ENCODE peak calls at places on chromosomes 6 and 20, in ten cellular contexts. One of them, this sample, is unnamed.

GRCh38 chr6:140320081-140320798 is 945.8 kb upstream of the CITED2 start:
- DNase-seq in right atrium auricular region: no peak
- DNase-seq in GM06990: peak; percentile 4
- DNase-seq in upper lobe of right lung: no peak
- DNase-seq in RWPE2: no peak
- DNase-seq in AG04450: peak; percentile 4
- DNase-seq in epithelial cell of esophagus: no peak
- DNase-seq in GM12865: no peak
- DNase-seq in esophagus squamous epithelium: no peak
- DNase-seq in uterus: no peak
- DNase-seq in this sample: no peak

GRCh38 chr6:2745246-2745645 is 5.5 kb downstream of the MYLK4 start:
- DNase-seq in AG04450: no peak
- DNase-seq in upper lobe of right lung: no peak
- DNase-seq in GM06990: no peak
- DNase-seq in GM12865: no peak
- DNase-seq in uterus: no peak
- DNase-seq in right atrium auricular region: no peak
- DNase-seq in RWPE2: no peak
- DNase-seq in esophagus squamous epithelium: no peak
- DNase-seq in epithelial cell of esophagus: no peak
- DNase-seq in this sample: no peak

GRCh38 chr20:32820000-32820697 is 395 bp downstream of the MAPRE1 start:
- DNase-seq in uterus: peak; percentile 74
- DNase-seq in GM06990: peak; percentile 87
- DNase-seq in upper lobe of right lung: peak; percentile 88
- DNase-seq in epithelial cell of esophagus: peak; percentile 45
- DNase-seq in right atrium auricular region: no peak
- DNase-seq in esophagus squamous epithelium: peak; percentile 31
- DNase-seq in GM12865: peak; percentile 84
- DNase-seq in AG04450: no peak
- DNase-seq in RWPE2: peak; percentile 87
- DNase-seq in this sample: peak; percentile 74

GRCh38 chr6:121849477-121849876 is 414.0 kb downstream of the GJA1 start:
- DNase-seq in GM06990: no peak
- DNase-seq in upper lobe of right lung: no peak
- DNase-seq in epithelial cell of esophagus: peak; percentile 71
- DNase-seq in AG04450: peak; percentile 44
- DNase-seq in GM12865: peak; percentile 60
- DNase-seq in esophagus squamous epithelium: no peak
- DNase-seq in RWPE2: no peak
- DNase-seq in uterus: peak; percentile 42
- DNase-seq in right atrium auricular region: peak; percentile 72
- DNase-seq in this sample: no peak

GRCh38 chr6:139370047-139370706 is 4.3 kb downstream of the CITED2 start:
- DNase-seq in upper lobe of right lung: no peak
- DNase-seq in AG04450: no peak
- DNase-seq in RWPE2: no peak
- DNase-seq in right atrium auricular region: no peak
- DNase-seq in epithelial cell of esophagus: no peak
- DNase-seq in GM06990: no peak
- DNase-seq in GM12865: peak; percentile 21
- DNase-seq in esophagus squamous epithelium: no peak
- DNase-seq in uterus: no peak
- DNase-seq in this sample: no peak

GRCh38 chr6:110368268-110368667 is 10.1 kb upstream of the METTL24 start:
- DNase-seq in AG04450: no peak
- DNase-seq in right atrium auricular region: no peak
- DNase-seq in upper lobe of right lung: no peak
- DNase-seq in uterus: no peak
- DNase-seq in esophagus squamous epithelium: no peak
- DNase-seq in RWPE2: no peak
- DNase-seq in GM06990: peak; percentile 55
- DNase-seq in epithelial cell of esophagus: no peak
- DNase-seq in GM12865: no peak
- DNase-seq in this sample: no peak

GRCh38 chr20:44703956-44704488 is 11.1 kb upstream of the CCN5 start:
- DNase-seq in epithelial cell of esophagus: no peak
- DNase-seq in esophagus squamous epithelium: no peak
- DNase-seq in right atrium auricular region: no peak
- DNase-seq in uterus: no peak
- DNase-seq in RWPE2: peak; percentile 72
- DNase-seq in GM06990: no peak
- DNase-seq in AG04450: no peak
- DNase-seq in upper lobe of right lung: no peak
- DNase-seq in GM12865: no peak
- DNase-seq in this sample: no peak

GRCh38 chr6:47160702-47161101 is 118.6 kb upstream of the ADGRF1 start:
- DNase-seq in RWPE2: no peak
- DNase-seq in upper lobe of right lung: no peak
- DNase-seq in esophagus squamous epithelium: no peak
- DNase-seq in epithelial cell of esophagus: peak; percentile 41
- DNase-seq in AG04450: no peak
- DNase-seq in right atrium auricular region: no peak
- DNase-seq in uterus: no peak
- DNase-seq in GM06990: no peak
- DNase-seq in GM12865: no peak
- DNase-seq in this sample: no peak

GRCh38 chr6:100620085-100620484 is 155.4 kb upstream of the SIM1 start:
- DNase-seq in right atrium auricular region: no peak
- DNase-seq in AG04450: peak; percentile 65
- DNase-seq in esophagus squamous epithelium: no peak
- DNase-seq in uterus: no peak
- DNase-seq in RWPE2: no peak
- DNase-seq in GM06990: no peak
- DNase-seq in GM12865: no peak
- DNase-seq in epithelial cell of esophagus: peak; percentile 59
- DNase-seq in upper lobe of right lung: no peak
- DNase-seq in this sample: no peak

DNA sequence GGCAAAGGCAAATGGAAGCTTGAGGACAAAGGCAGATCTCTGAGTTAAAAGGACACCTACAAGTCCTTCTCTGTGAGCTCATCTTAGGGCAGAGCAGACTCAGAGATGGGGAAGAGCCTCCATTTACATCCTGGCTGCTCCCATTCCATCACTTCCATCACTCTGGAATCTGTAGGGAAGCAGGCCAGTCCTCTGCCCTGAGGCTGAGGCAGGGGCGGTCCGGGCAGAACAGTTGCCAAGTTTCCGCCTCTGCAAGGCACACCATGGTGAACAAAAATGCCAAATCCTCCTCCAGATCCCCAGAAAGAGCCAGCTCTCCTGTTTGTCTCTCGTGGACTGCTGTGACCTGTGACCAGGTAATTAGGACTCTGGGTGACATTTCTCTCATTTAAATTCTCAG is 209.6 kb upstream of the SSTR4 start:
- DNase-seq in esophagus squamous epithelium: no peak
- DNase-seq in GM12865: no peak
- DNase-seq in right atrium auricular region: no peak
- DNase-seq in epithelial cell of esophagus: peak; percentile 38
- DNase-seq in uterus: no peak
- DNase-seq in upper lobe of right lung: no peak
- DNase-seq in GM06990: no peak
- DNase-seq in RWPE2: no peak
- DNase-seq in AG04450: no peak
- DNase-seq in this sample: no peak
- TF ChIP-seq CTCF in esophagus squamous epithelium: no peak
- TF ChIP-seq CTCF in GM12865: no peak
- TF ChIP-seq CTCF in right atrium auricular region: no peak
- TF ChIP-seq CTCF in epithelial cell of esophagus: no peak
- TF ChIP-seq CTCF in uterus: no peak
- TF ChIP-seq CTCF in upper lobe of right lung: no peak
- TF ChIP-seq CTCF in GM06990: no peak
- TF ChIP-seq CTCF in RWPE2: no peak
- TF ChIP-seq CTCF in AG04450: no peak
- TF ChIP-seq CTCF in this sample: no peak

GRCh38 chr6:133241901-133242760 is 974 bp downstream of the EYA4 start:
- DNase-seq in esophagus squamous epithelium: no peak
- DNase-seq in epithelial cell of esophagus: peak; percentile 41
- DNase-seq in right atrium auricular region: no peak
- DNase-seq in GM12865: no peak
- DNase-seq in upper lobe of right lung: no peak
- DNase-seq in RWPE2: peak; percentile 55
- DNase-seq in GM06990: peak; percentile 27
- DNase-seq in uterus: no peak
- DNase-seq in AG04450: no peak
- DNase-seq in this sample: peak; percentile 4

GRCh38 chr6:133243723-133244122 is 2.6 kb downstream of the EYA4 start:
- DNase-seq in right atrium auricular region: no peak
- DNase-seq in RWPE2: no peak
- DNase-seq in esophagus squamous epithelium: no peak
- DNase-seq in AG04450: no peak
- DNase-seq in GM12865: no peak
- DNase-seq in GM06990: no peak
- DNase-seq in epithelial cell of esophagus: no peak
- DNase-seq in uterus: no peak
- DNase-seq in upper lobe of right lung: no peak
- DNase-seq in this sample: no peak

GRCh38 chr6:133241088-133241900 is at the start of gene EYA4:
- DNase-seq in esophagus squamous epithelium: no peak
- DNase-seq in RWPE2: peak; percentile 48
- DNase-seq in GM06990: peak; percentile 15
- DNase-seq in right atrium auricular region: no peak
- DNase-seq in upper lobe of right lung: peak; percentile 58
- DNase-seq in uterus: no peak
- DNase-seq in AG04450: no peak
- DNase-seq in epithelial cell of esophagus: peak; percentile 27
- DNase-seq in GM12865: no peak
- DNase-seq in this sample: peak; percentile 27

GRCh38 chr6:133242761-133243590 is 1.8 kb downstream of the EYA4 start:
- DNase-seq in upper lobe of right lung: no peak
- DNase-seq in uterus: no peak
- DNase-seq in AG04450: no peak
- DNase-seq in esophagus squamous epithelium: no peak
- DNase-seq in GM06990: peak; percentile 10
- DNase-seq in GM12865: no peak
- DNase-seq in RWPE2: peak; percentile 49
- DNase-seq in right atrium auricular region: no peak
- DNase-seq in epithelial cell of esophagus: peak; percentile 13
- DNase-seq in this sample: peak; percentile 6

GRCh38 chr6:133240511-133241087 is 558 bp upstream of the EYA4 start:
- DNase-seq in right atrium auricular region: no peak
- DNase-seq in esophagus squamous epithelium: no peak
- DNase-seq in AG04450: no peak
- DNase-seq in uterus: no peak
- DNase-seq in upper lobe of right lung: no peak
- DNase-seq in epithelial cell of esophagus: peak; percentile 9
- DNase-seq in GM06990: no peak
- DNase-seq in GM12865: no peak
- DNase-seq in RWPE2: no peak
- DNase-seq in this sample: peak; percentile 34
- H3K4me3 ChIP-seq in right atrium auricular region: peak overlapping the region; percentile 64
- H3K4me3 ChIP-seq in esophagus squamous epithelium: peak overlapping the region; percentile 48
- H3K4me3 ChIP-seq in AG04450: peak overlapping the region; percentile 85
- H3K4me3 ChIP-seq in uterus: peak overlapping the region; percentile 12
- H3K4me3 ChIP-seq in upper lobe of right lung: peak overlapping the region; percentile 37
- H3K4me3 ChIP-seq in epithelial cell of esophagus: peak overlapping the region; percentile 32
- H3K4me3 ChIP-seq in GM06990: no peak overlapping the region
- H3K4me3 ChIP-seq in GM12865: no peak overlapping the region
- H3K4me3 ChIP-seq in RWPE2: peak overlapping the region; percentile 44
- H3K4me3 ChIP-seq in this sample: peak overlapping the region; percentile 63

DNA sequence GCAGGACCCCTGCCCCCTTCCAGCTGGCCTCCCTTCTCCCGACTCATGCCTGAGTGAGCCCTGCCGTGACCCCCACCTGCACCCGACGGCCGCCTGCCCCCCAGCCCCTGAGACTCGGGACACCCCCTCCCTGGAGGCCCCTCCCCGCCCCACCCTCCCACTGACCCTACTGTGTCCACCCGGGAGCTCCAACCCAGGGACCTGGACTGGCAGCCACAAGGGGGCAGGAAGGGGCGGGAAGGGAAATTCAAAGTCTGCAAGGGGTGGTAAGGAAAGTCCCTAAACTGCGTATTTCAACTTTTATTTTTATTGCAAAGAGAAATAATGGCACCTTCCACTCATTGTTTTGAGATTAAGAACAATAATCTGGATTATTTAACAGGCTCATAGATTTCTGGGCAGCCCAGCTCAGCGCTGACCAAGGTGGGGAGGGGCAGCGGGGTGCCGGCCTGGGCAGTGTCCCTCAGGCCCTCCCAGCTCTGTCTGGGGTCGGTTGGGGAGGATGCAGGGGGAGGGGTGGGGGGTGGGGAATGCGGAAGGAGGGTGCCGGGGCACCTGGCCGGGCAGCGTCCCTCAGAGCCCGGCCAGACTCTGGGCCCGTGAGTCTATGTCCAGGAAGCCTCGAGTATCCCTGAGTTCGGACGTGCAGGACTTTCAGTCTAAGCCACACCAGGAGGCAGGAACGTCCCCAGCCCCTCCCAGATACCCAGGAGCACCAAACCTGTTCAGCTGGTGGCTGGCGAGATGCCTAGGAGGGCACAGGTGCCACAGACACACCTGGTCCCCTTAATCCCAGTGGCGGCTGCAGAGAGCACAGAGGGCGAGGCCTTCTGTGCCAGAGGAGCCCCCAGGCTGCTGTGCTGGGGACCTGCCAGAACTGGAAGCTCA is 1.3 kb upstream of the PTK6 start:
- DNase-seq in esophagus squamous epithelium: no peak
- DNase-seq in uterus: no peak
- DNase-seq in AG04450: no peak
- DNase-seq in GM06990: no peak
- DNase-seq in epithelial cell of esophagus: peak; percentile 75
- DNase-seq in right atrium auricular region: no peak
- DNase-seq in GM12865: peak; percentile 63
- DNase-seq in RWPE2: peak; percentile 88
- DNase-seq in upper lobe of right lung: peak; percentile 89
- DNase-seq in this sample: no peak
- TF ChIP-seq CTCF in esophagus squamous epithelium: peak; percentile 9
- TF ChIP-seq CTCF in uterus: no peak
- TF ChIP-seq CTCF in AG04450: no peak
- TF ChIP-seq CTCF in GM06990: no peak
- TF ChIP-seq CTCF in epithelial cell of esophagus: no peak
- TF ChIP-seq CTCF in right atrium auricular region: no peak
- TF ChIP-seq CTCF in GM12865: no peak
- TF ChIP-seq CTCF in RWPE2: peak; percentile 99
- TF ChIP-seq CTCF in upper lobe of right lung: peak; percentile 26
- TF ChIP-seq CTCF in this sample: peak; percentile 5

DNA sequence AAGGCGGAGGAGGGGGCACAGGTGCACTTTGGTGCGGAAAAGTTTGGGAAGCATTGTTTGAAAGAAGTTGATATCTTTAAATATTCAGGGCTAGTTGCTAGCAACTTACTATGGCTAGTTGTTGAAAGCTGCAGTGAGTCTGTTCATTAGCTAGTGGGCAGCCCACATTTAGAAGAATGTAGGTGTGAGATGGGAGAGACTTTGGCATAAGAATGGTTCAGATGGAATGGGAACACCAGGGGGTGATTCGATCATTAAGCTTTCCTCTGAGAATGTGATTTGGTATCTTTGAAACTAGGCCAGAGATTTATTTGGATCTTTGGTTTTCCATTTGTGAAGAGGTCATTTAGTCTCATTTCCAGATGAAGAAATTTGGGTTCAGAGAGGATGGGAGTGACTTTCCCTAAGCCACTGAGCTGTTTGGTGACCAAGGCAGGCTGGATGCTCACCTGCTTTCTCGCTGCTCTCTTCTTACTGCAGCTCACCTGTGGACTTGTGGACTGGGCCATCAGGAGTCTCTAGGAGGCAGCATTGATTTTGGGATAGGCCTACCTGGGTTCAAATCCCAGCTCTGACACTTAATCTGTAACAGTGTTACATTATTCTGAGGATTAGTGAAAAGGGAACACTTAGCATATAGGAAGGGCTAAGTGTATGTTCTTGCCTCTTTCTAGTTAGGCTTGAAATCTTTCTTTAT is 62.9 kb downstream of the CARMIL1 start:
- DNase-seq in uterus: no peak
- DNase-seq in GM06990: no peak
- DNase-seq in esophagus squamous epithelium: no peak
- DNase-seq in epithelial cell of esophagus: no peak
- DNase-seq in AG04450: no peak
- DNase-seq in right atrium auricular region: no peak
- DNase-seq in GM12865: no peak
- DNase-seq in RWPE2: no peak
- DNase-seq in upper lobe of right lung: no peak
- DNase-seq in this sample: no peak
- H3K4me3 ChIP-seq in uterus: no peak overlapping the region
- H3K4me3 ChIP-seq in GM06990: no peak overlapping the region
- H3K4me3 ChIP-seq in esophagus squamous epithelium: no peak overlapping the region
- H3K4me3 ChIP-seq in epithelial cell of esophagus: no peak overlapping the region
- H3K4me3 ChIP-seq in AG04450: no peak overlapping the region
- H3K4me3 ChIP-seq in right atrium auricular region: no peak overlapping the region
- H3K4me3 ChIP-seq in GM12865: no peak overlapping the region
- H3K4me3 ChIP-seq in RWPE2: no peak overlapping the region
- H3K4me3 ChIP-seq in upper lobe of right lung: no peak overlapping the region
- H3K4me3 ChIP-seq in this sample: no peak overlapping the region

This sample was measured in heart right ventricle.